ENCODE peak calls at places on chromosome 4, in four cellular contexts. T, U, J and S are unnamed samples.
A peak's percentile ranks its signal among the peaks of the same experiment; 100 is the strongest.

GRCh38 chr4:147049940-147050852 is 104.5 kb upstream of the TTC29 start:
- DNase-seq in T (no peak), U (peak; percentile 95), J (peak; percentile 32), S (no peak)

GRCh38 chr4:91087743-91088142 is 960.5 kb downstream of the CCSER1 start:
- DNase-seq in T (no peak), U (no peak), J (no peak), S (no peak)

GRCh38 chr4:139822391-139822790 is 156.8 kb downstream of the MGST2 start:
- DNase-seq in T (no peak), U (no peak), J (no peak), S (no peak)

GRCh38 chr4:166165829-166166420 is 292.9 kb downstream of the TLL1 start:
- DNase-seq in T (no peak), U (peak; percentile 81), J (no peak), S (peak; percentile 22)

GRCh38 chr4:173318648-173319211 is 15.4 kb downstream of the HMGB2 start:
- DNase-seq in T (no peak), U (peak; percentile 80), J (no peak), S (no peak)

GRCh38 chr4:170652571-170652970 is 562.8 kb upstream of the AADAT start:
- DNase-seq in T (no peak), U (no peak), J (no peak), S (no peak)

GRCh38 chr4:38872620-38873019 is 5.0 kb downstream of the FAM114A1 start:
- DNase-seq in T (no peak), U (peak; percentile 85), J (no peak), S (peak; percentile 85)

GRCh38 chr4:41203841-41204240 is 10.5 kb downstream of the APBB2 start:
- DNase-seq in T (no peak), U (no peak), J (no peak), S (no peak)

DNA sequence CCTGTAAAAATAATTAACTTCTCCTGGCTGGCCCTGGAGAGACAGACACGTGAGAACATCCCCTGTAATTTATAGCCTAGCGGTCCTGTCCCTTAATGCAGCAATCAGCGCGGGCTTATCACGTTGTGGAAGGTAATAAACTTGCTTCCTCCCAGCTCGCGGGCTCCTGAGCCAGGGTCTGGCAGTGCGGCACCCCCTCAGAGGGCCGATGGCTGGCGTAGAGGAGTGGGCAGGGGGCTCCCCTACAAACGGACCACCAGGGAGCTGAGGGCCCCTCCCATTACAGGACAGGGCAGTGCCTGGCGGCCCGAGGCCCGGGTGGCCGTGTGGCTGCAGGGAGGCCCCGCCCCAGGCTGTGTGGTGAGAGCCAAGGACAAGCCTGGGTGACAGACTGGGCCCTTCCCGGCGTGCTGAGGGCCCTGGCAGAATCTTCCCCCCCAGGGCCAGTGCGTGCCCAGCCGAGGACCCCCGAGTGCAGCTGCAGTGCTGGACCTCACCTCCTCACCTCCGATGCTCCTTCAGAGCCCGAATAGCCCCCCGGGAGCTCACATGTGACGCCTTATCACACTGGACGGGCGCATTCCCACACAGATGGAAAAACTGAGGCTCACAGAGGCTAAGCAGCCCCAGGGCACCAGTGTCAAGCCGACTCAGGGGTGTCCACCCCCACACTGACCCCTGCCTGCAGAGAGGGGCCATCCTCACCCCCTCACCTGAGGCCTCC is 84.8 kb upstream of the NKX1-1 start:
- DNase-seq in T (peak; percentile 34), U (no peak), J (no peak), S (no peak)
- H3K27me3 ChIP-seq in T (peaks cover 47% of the 10 kb centered on the region), U (no peaks in the 10 kb centered on the region), J (no peaks in the 10 kb centered on the region), S (peaks cover 2% of the 10 kb centered on the region)

GRCh38 chr4:8864912-8865680 is 6.5 kb downstream of the HMX1 start:
- DNase-seq in T (no peak), U (no peak), J (no peak), S (no peak)
- H3K27me3 ChIP-seq in T (peaks cover 98% of the 10 kb centered on the region), U (peaks cover 50% of the 10 kb centered on the region), J (peaks cover 61% of the 10 kb centered on the region), S (peaks cover 51% of the 10 kb centered on the region)

GRCh38 chr4:185061610-185062009 is 43.3 kb downstream of the HELT start:
- DNase-seq in T (no peak), U (no peak), J (no peak), S (no peak)

GRCh38 chr4:185066179-185066578 is 47.9 kb downstream of the HELT start:
- DNase-seq in T (no peak), U (no peak), J (no peak), S (no peak)

DNA sequence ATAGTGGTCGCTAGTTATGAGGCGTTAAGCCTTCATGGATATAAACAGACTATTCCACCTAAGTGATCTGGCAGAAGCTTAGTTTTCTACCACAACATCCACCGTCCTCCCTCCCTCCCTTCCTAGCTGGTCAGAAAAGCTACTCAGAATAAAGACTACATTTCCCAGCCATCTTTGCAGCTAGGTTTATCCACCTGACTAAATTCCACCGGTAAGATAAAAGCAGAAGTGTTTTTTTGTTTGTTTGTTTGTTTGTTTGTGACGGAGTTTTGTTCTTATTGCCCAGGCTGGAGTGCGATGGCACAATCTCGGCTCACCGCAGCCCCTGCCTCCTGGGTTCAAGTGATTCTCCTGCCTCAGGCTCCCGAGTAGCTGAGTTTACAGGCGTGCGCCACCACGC is 44.3 kb downstream of the HELT start:
- DNase-seq in T (no peak), U (no peak), J (no peak), S (no peak)
- H3K27me3 ChIP-seq in T (no peaks in the 10 kb centered on the region), U (no peaks in the 10 kb centered on the region), J (no peaks in the 10 kb centered on the region), S (peaks cover 2% of the 10 kb centered on the region)

DNA sequence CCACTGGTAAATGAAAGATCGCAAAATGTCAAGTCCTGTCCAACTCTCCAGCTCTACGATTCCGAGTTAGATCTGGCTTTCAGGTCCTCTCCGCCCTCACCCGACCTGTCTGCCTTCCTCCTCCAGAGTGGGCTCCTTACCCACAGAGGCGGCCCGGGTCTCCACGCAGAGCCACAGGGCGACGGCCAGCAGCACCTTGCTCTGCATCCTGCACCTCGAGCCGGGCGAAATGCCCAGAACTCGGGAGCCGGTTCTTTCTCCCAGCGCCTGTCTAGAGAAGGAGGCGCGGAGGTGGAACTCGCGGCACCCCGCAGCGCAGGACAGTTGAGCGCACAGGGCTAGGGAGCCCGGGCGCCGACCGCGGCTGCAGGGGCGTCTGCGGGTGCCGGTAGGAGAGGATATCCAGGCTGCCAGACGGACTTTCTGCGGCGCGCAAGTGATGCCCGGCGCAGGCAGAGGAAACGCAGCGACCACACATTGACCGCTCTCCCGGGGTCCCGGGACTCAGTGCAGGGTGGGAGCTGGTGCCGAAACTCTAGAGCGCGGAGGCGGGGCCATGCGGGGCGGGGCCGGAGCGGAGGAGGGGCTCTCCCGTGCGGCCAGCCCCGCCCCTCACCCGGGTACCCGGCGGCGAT is at the start of gene KDR:
- DNase-seq in T (peak; percentile 54), U (peak; percentile 14), J (peak; percentile 32), S (no peak)
- H3K27me3 ChIP-seq in T (peaks cover 18% of the 10 kb centered on the region), U (peaks cover 13% of the 10 kb centered on the region), J (no peaks in the 10 kb centered on the region), S (peaks cover 20% of the 10 kb centered on the region)

DNA sequence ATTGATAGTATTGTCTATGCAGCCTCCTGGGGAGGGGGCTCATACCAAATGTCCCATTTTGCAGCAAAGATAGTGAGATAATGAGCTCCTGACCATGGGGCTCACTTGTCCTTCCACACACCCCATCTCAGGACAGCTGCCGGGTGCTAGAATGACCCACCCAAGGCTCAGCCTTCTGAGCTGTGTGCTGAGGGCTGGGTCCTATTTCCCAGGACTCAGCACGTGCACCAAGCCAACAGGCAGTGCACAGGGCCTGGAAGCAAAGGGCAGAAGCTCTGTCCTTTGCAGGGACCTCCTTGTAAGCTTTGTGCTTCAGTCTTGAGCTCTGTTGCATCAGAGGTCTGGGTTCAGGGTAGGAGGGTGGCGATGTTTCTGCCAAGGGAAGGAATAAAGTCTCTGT is 11.2 kb upstream of the ABLIM2 start:
- DNase-seq in T (no peak), U (no peak), J (no peak), S (no peak)
- H3K27me3 ChIP-seq in T (no peaks in the 10 kb centered on the region), U (peaks cover 3% of the 10 kb centered on the region), J (no peaks in the 10 kb centered on the region), S (peaks cover 16% of the 10 kb centered on the region)

GRCh38 chr4:153785830-153786721 is 2.8 kb downstream of the SFRP2 start:
- DNase-seq in T (no peak), U (peak; percentile 55), J (no peak), S (no peak)
- H3K27me3 ChIP-seq in T (peaks cover 63% of the 10 kb centered on the region), U (peaks cover 33% of the 10 kb centered on the region), J (peaks cover 5% of the 10 kb centered on the region), S (peaks cover 32% of the 10 kb centered on the region)

DNA sequence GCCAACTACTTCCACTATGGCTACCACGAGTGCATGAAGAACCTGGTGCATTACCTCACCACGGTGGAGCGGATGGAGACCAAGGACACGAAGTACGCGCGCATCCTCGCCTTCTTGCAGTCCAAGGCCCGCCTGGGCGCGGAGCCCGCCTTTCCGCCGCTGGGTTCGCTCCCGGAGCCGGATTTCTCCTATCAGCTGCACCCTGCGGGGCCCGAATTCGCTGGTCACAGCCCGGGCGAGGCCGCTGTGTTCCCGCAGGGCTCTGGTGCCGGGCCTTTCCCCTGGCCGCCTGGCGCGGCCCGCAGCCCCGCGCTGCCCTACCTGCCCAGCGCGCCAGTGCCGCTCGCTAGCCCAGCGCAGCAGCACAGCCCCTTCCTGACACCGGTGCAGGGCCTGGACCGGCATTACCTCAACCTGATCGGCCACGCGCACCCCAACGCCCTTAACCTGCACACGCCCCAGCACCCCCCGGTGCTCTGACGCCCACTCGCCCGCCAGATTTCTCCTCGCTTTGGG is 2.1 kb downstream of the HELT start:
- DNase-seq in T (peak; percentile 45), U (no peak), J (no peak), S (no peak)
- H3K27me3 ChIP-seq in T (peaks cover 96% of the 10 kb centered on the region), U (peaks cover 40% of the 10 kb centered on the region), J (peaks cover 53% of the 10 kb centered on the region), S (peaks cover 48% of the 10 kb centered on the region)